ENCODE peak calls at places on chromosome 1, in nine cellular contexts. P is mucosa of gallbladder; G is HEK293T; B is stimulated activated naive CD4-positive, alpha-beta T cell; A is T-helper 2 cell; L is stimulated activated CD4-positive, alpha-beta T cell treated with anti-CD3 and anti-CD28 coated beads, Interleukin-4, amount 100 ng/mL, for 24 hours; E is NB4; D is cardiac muscle cell; X is AG09319. U is an unnamed sample.

GRCh38 chr1:244548558-244549115 is 87.6 kb downstream of the CATSPERE start:
- DNase-seq in P (no peak), G (no peak), B (no peak), A (no peak), L (no peak), E (no peak), D (no peak), X (no peak), U (no peak)

GRCh38 chr1:12593621-12594066 is 24.4 kb downstream of the DHRS3 start:
- DNase-seq in P (peak; percentile 74), G (no peak), B (no peak), A (no peak), L (no peak), E (peak; percentile 43), D (no peak), X (no peak), U (no peak)

GRCh38 chr1:32903991-32904776 is 3.0 kb upstream of the TMEM54 start:
- DNase-seq in P (peak; percentile 87), G (no peak), B (no peak), A (no peak), L (no peak), E (no peak), D (no peak), X (no peak), U (no peak)

GRCh38 chr1:50735443-50735842 is 224.6 kb downstream of the FAF1 start:
- DNase-seq in P (no peak), G (peak; percentile 11), B (no peak), A (no peak), L (no peak), E (peak; percentile 20), D (peak; percentile 7), X (no peak), U (no peak)

GRCh38 chr1:113677250-113678158 is 81.8 kb downstream of the PHTF1 start:
- DNase-seq in P (peak; percentile 34), G (peak; percentile 64), B (peak; percentile 14), A (no peak), L (no peak), E (peak; percentile 58), D (peak; percentile 67), X (no peak), U (no peak)

GRCh38 chr1:64912191-64912590 is 54.2 kb downstream of the JAK1 start:
- DNase-seq in P (no peak), G (no peak), B (no peak), A (no peak), L (peak; percentile 28), E (no peak), D (no peak), X (no peak), U (no peak)

GRCh38 chr1:8409666-8410065 is 91.8 kb downstream of the SLC45A1 start:
- DNase-seq in P (no peak), G (no peak), B (no peak), A (no peak), L (no peak), E (no peak), D (no peak), X (no peak), U (no peak)

GRCh38 chr1:184373155-184373554 is 13.7 kb upstream of the C1orf21 start:
- DNase-seq in P (no peak), G (no peak), B (no peak), A (no peak), L (no peak), E (no peak), D (no peak), X (no peak), U (no peak)

GRCh38 chr1:104921552-104921951 is 1171.9 kb downstream of the AMY1C start:
- DNase-seq in P (no peak), G (no peak), B (no peak), A (no peak), L (no peak), E (no peak), D (no peak), X (no peak), U (no peak)

U was measured in stimulated activated naive B cell treated with anti-CD40 and anti-IgM and Interleukin-4, amounts not matched to agents 10 μg/mL and 1 μg/mL and 100 μg/mL, for 72 hours.